ENCODE peak calls at places on chromosomes 2 and 18, in nine cellular contexts. X is thoracic aorta, N is H9, P is choroid plexus epithelial cell, D is CD14-positive monocyte, T is neural crest cell, W is neural progenitor cell, I is cardiac muscle cell, C is epithelial cell of esophagus. G is an unnamed sample.

GRCh38 chr2:86393521-86394490 is 47.4 kb upstream of the KDM3A start:
- DNase-seq in C (peak), N (no peak), X (no peak), P (peak), D (no peak), W (no peak), T (no peak), I (peak), G (peak)

GRCh38 chr2:241941691-241942301 is 72.3 kb downstream of the RTP5 start:
- DNase-seq in P (no peak), C (no peak), X (no peak), I (no peak), T (no peak), D (no peak), W (no peak), N (no peak), G (no peak)

GRCh38 chr2:3098231-3098630 is 279.4 kb downstream of the EIPR1 start:
- DNase-seq in I (no peak), T (no peak), P (no peak), X (no peak), N (no peak), C (no peak), D (no peak), W (no peak), G (no peak)

GRCh38 chr2:163717993-163718680 is 17.7 kb downstream of the FIGN start:
- DNase-seq in W (peak), D (no peak), T (no peak), P (no peak), I (no peak), X (no peak), N (no peak), C (no peak), G (no peak)

GRCh38 chr18:21604711-21605110 is 4.2 kb upstream of the ESCO1 start:
- DNase-seq in D (no peak), N (no peak), P (peak), C (no peak), I (peak), W (no peak), X (no peak), T (no peak), G (no peak)

GRCh38 chr2:4354678-4355077 is 651.3 kb downstream of the DCDC2C start:
- DNase-seq in I (no peak), T (peak), N (peak), X (no peak), P (peak), C (peak), D (no peak), W (peak), G (no peak)

GRCh38 chr18:36451454-36452251 is 154.1 kb downstream of the FHOD3 start:
- DNase-seq in P (no peak), D (no peak), C (peak), N (no peak), X (no peak), T (no peak), W (no peak), I (no peak), G (peak)

GRCh38 chr2:233686967-233687366 is 5.3 kb downstream of the UGT1A7 start:
- DNase-seq in P (no peak), D (no peak), C (no peak), T (no peak), X (no peak), W (no peak), I (peak), N (no peak), G (no peak)

GRCh38 chr2:190181066-190181681 is 118.6 kb upstream of the MSTN start:
- DNase-seq in W (no peak), X (no peak), P (no peak), N (no peak), T (no peak), D (no peak), C (peak), I (no peak), G (peak)

GRCh38 chr2:102540882-102541281 is 67.9 kb downstream of the SLC9A4 start:
- DNase-seq in P (no peak), I (no peak), X (no peak), D (no peak), T (no peak), N (no peak), C (peak), W (no peak), G (no peak)

GRCh38 chr2:109162999-109163398 is 34.0 kb downstream of the SH3RF3 start:
- DNase-seq in I (peak), X (peak), D (no peak), N (no peak), C (no peak), W (no peak), T (no peak), P (peak), G (peak)

GRCh38 chr2:234292205-234292954 is 204.5 kb downstream of the ARL4C start:
- DNase-seq in W (no peak), C (no peak), D (no peak), X (no peak), T (no peak), N (no peak), P (peak), I (peak), G (no peak)

GRCh38 chr2:69776886-69777777 is 35.2 kb downstream of the ANXA4 start:
- DNase-seq in W (no peak), T (no peak), D (no peak), C (no peak), P (no peak), N (no peak), X (no peak), I (no peak), G (no peak)

GRCh38 chr2:215831296-215831913 is 181.9 kb downstream of the MREG start:
- DNase-seq in X (no peak), D (no peak), C (no peak), T (no peak), I (peak), P (peak), W (no peak), N (no peak), G (peak)

GRCh38 chr2:106094101-106094860 is 99.8 kb downstream of the UXS1 start:
- DNase-seq in W (no peak), T (no peak), D (no peak), X (no peak), I (no peak), C (no peak), P (no peak), N (no peak), G (no peak)

GRCh38 chr18:46894124-46894523 is 23.2 kb downstream of the PIAS2 start:
- DNase-seq in W (no peak), D (no peak), T (no peak), I (no peak), C (no peak), X (no peak), N (no peak), P (no peak), G (no peak)

GRCh38 chr2:36965751-36966369 is 476 bp downstream of the STRN start:
- DNase-seq in W (peak), N (peak), P (peak), I (no peak), X (peak), T (peak), C (peak), D (no peak), G (peak)

GRCh38 chr18:35982404-35983114 is 10.1 kb downstream of the RMP24 start:
- DNase-seq in D (no peak), X (no peak), P (peak), C (no peak), W (no peak), T (no peak), I (peak), N (no peak), G (peak)

GRCh38 chr2:118423776-118424175 is 335.5 kb downstream of the INSIG2 start:
- DNase-seq in D (no peak), W (no peak), C (no peak), I (no peak), T (no peak), N (no peak), X (no peak), P (no peak), G (no peak)

GRCh38 chr18:79724299-79725080 is 44.9 kb downstream of the CTDP1 start:
- DNase-seq in X (no peak), C (no peak), P (no peak), I (no peak), W (no peak), D (no peak), T (no peak), N (no peak), G (no peak)

GRCh38 chr2:128503358-128504241 is 184.9 kb upstream of the HS6ST1 start:
- DNase-seq in P (no peak), I (no peak), D (peak), C (no peak), N (no peak), T (no peak), W (no peak), X (no peak), G (no peak)

GRCh38 chr2:10075101-10075500 is 5.1 kb downstream of the CYS1 start:
- DNase-seq in P (no peak), X (no peak), D (no peak), N (no peak), T (no peak), I (no peak), C (no peak), W (no peak), G (no peak)

GRCh38 chr2:210561482-210561881 is 5.1 kb downstream of the CPS1 start:
- DNase-seq in W (no peak), D (no peak), N (no peak), P (no peak), I (no peak), C (no peak), X (no peak), T (no peak), G (no peak)

GRCh38 chr2:102033028-102033749 is 41.4 kb downstream of the IL1R2 start:
- DNase-seq in X (no peak), T (no peak), D (peak), I (peak), C (peak), W (no peak), N (no peak), P (peak), G (peak)

GRCh38 chr18:11987527-11987926 is 6.2 kb downstream of the IMPA2 start:
- DNase-seq in T (no peak), W (no peak), P (no peak), X (no peak), I (peak), N (no peak), D (peak), C (no peak), G (peak)

GRCh38 chr2:204357175-204357695 is 188.0 kb upstream of the PARD3B start:
- DNase-seq in I (no peak), C (no peak), X (no peak), D (no peak), N (no peak), W (peak), T (no peak), P (no peak), G (no peak)

GRCh38 chr2:121722479-121722878 is 14.2 kb downstream of the NIFK start:
- DNase-seq in N (no peak), C (peak), D (no peak), T (no peak), W (no peak), X (no peak), P (peak), I (peak), G (peak)

GRCh38 chr18:36496022-36496421 is 198.5 kb downstream of the FHOD3 start:
- DNase-seq in P (no peak), N (no peak), W (no peak), C (no peak), D (no peak), X (no peak), T (no peak), I (peak), G (no peak)

GRCh38 chr2:46643493-46643892 is 164.1 kb downstream of the TMEM247 start:
- DNase-seq in T (no peak), C (no peak), D (no peak), P (no peak), I (no peak), X (no peak), W (no peak), N (no peak), G (no peak)
- TF ChIP-seq CTCF in T (no peak), C (no peak), D (no peak), P (peak), I (peak), X (no peak), W (peak), N (peak), G (no peak)

GRCh38 chr2:141814150-141814549 is 316.7 kb downstream of the LRP1B start:
- DNase-seq in P (no peak), X (no peak), C (no peak), W (no peak), T (no peak), I (no peak), D (no peak), N (no peak), G (no peak)
- TF ChIP-seq CTCF in P (no peak), X (no peak), C (no peak), W (no peak), T (no peak), I (no peak), D (no peak), N (no peak), G (no peak)

GRCh38 chr2:175621847-175622246 is 380.2 kb downstream of the LNPK start:
- DNase-seq in D (no peak), I (no peak), N (no peak), W (no peak), X (no peak), T (no peak), C (no peak), P (no peak), G (no peak)
- TF ChIP-seq CTCF in D (no peak), I (no peak), N (peak), W (peak), X (no peak), T (no peak), C (no peak), P (no peak), G (no peak)

GRCh38 chr2:96438589-96438988 is 66.6 kb downstream of the NEURL3 start:
- DNase-seq in I (no peak), N (no peak), P (no peak), T (no peak), W (no peak), D (no peak), X (no peak), C (no peak), G (no peak)
- TF ChIP-seq CTCF in I (no peak), N (no peak), P (no peak), T (no peak), W (no peak), D (no peak), X (no peak), C (no peak), G (no peak)

GRCh38 chr2:208057108-208057507 is 31.8 kb upstream of the PLEKHM3 start:
- DNase-seq in D (no peak), X (no peak), W (no peak), N (no peak), P (no peak), C (no peak), I (no peak), T (no peak), G (no peak)

GRCh38 chr2:208065476-208065875 is 40.1 kb upstream of the PLEKHM3 start:
- DNase-seq in N (no peak), P (no peak), X (no peak), W (no peak), T (no peak), D (no peak), I (no peak), C (no peak), G (no peak)

GRCh38 chr2:208064220-208064951 is 39.1 kb upstream of the PLEKHM3 start:
- DNase-seq in I (peak), X (no peak), W (no peak), T (no peak), P (peak), N (no peak), D (no peak), C (peak), G (peak)

DNA sequence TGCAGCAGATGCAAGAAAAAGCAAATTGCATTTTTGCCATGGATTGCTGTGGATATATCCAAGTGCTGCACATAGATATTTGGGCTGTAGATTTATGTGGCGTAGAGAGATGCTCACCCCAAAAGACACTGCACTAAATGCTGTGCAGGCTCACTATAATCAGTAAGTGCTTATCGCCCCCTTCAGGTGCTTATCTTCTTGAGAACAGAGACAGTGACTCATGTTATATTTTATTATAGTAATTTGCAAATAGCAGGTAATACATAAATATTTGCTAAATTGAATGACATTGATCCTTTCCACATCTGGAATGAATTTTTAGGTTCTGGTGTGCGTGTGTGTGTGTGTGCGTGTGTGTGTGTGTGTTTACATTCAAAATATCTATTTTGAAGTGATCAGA is 36.8 kb upstream of the PLEKHM3 start:
- DNase-seq in T (no peak), X (no peak), C (peak), I (no peak), W (peak), N (no peak), D (no peak), P (peak), G (peak)
- TF ChIP-seq CTCF in T (peak), X (no peak), C (peak), I (no peak), W (peak), N (peak), D (peak), P (peak), G (peak)

DNA sequence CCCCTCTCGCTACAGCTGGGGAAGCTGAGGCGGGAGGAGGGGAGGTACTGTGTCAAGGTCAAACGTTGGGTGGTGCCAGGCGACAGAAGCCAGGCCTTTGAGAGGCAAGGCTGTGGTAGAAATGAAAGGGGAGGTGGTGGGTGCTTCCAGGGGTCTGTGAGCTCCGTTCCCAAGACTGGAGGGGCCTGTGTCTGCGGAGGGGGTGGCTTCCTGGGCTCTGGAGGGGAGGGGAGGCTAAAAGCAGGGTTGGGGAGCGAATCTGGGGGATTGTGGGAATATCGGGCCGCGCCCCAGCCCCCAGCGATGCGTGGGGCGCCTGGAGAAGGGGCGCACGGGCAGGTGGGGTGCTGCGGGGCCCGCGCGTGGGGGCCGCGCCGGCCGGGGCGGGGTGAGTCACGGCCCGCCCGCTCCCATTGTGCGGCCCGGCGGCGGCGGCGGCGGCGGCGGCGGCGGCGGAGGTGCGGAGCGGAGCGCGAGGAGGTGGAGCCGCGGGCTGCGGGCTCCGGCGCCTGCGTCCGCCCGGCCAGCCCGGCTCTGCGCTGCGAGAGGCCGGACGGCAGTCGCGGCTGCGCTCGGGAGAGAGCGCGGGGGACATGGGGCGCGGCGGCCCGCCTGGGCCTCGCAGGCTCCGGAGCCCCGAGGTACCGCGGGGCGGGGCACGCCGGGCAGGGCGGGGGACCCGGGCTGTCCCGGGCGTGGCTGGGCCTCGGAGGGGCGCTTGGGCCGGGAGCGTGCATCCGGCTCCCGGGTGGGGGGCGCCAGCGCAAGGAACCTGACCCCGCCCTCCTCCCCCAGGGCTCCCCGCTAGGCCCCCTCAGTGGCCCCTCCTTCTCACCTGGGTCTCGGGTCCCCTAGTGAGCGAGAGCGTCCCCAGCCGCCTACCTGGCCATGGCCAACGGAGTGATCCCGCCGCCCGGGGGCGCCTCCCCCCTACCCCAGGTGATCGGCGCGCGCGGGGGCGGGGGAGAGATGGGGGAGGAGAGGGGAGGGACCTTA is at the start of gene SLC4A3:
- DNase-seq in W (peak), D (no peak), C (peak), P (peak), T (no peak), X (no peak), N (no peak), I (peak), G (no peak)
- TF ChIP-seq CTCF in W (peak), D (no peak), C (no peak), P (no peak), T (peak), X (no peak), N (peak), I (no peak), G (no peak)

DNA sequence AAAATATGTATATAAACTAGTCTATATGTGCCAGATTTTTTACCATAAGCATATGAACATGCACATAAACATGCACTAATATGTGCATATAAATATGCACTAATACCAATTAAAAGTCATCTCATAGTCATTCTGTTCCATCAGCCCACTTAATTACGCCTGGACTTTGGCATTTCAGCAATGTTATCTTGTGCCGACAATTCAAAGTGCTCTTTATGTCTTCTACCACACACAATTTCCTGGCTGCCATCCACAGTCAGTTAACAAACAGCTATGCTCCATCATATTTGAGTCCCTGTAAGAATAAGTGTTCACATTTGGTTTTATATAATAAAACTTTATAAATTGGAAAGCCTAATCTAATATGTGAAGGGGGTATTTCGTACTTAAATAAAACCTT is 92.6 kb upstream of the TSPYL6 start:
- DNase-seq in N (no peak), P (peak), T (no peak), C (no peak), D (no peak), I (peak), X (no peak), W (no peak), G (no peak)
- TF ChIP-seq CTCF in N (no peak), P (no peak), T (no peak), C (no peak), D (no peak), I (no peak), X (no peak), W (no peak), G (no peak)

DNA sequence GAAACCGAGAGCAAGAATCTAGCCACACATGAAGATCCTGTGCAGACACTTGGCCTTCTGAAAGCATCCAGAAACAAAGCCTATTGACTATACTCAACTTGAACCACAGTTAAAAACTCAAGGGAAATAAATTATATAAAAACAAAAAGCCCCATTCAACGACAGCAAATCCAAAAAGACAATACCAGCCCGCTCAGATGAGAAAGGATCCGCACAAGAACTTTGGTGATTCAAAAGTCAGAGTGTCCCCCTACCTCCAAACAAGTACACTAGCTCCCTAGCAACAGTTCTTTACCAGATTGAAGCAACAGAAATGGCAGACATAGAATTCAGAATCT is 163.2 kb downstream of the WDPCP start:
- DNase-seq in D (no peak), I (no peak), C (no peak), T (no peak), W (no peak), X (no peak), N (no peak), P (no peak), G (no peak)
- TF ChIP-seq CTCF in D (peak), I (no peak), C (no peak), T (no peak), W (no peak), X (no peak), N (no peak), P (no peak), G (no peak)

GRCh38 chr18:1663879-1664705 is 759.4 kb downstream of the ADCYAP1 start:
- DNase-seq in T (peak), I (peak), C (peak), P (peak), D (peak), X (no peak), W (peak), N (peak), G (peak)
- TF ChIP-seq CTCF in T (peak), I (peak), C (peak), P (peak), D (peak), X (no peak), W (peak), N (peak), G (peak)